ENCODE peak calls at places on chromosomes 16 and 17, in nine cellular contexts. D is kidney glomerular epithelial cell; V is HCEC 1CT; Q is AG08396; L is lung; E is stimulated activated effector memory CD8-positive, alpha-beta T cell treated with anti-CD3 and anti-CD28 coated beads, Interleukin-12 subunit alpha, Interleukin-12 subunit beta, amount 100 ng/mL, for 72 hours; N is fibroblast of lung; S is NCI-H1105 treated with DMSO at 0.1 percent for 48 hours; U is T1000. I is an unnamed sample.
A peak's percentile ranks its signal among the peaks of the same experiment; 100 is the strongest.

GRCh38 chr16:49733278-49734009 is 122.5 kb downstream of the ZNF423 start:
- DNase-seq in L (no peak), U (no peak), N (no peak), E (no peak), Q (no peak), V (no peak), D (no peak), S (no peak), I (no peak)

GRCh38 chr16:12089492-12090161 is 113.1 kb downstream of the SNX29 start:
- DNase-seq in V (no peak), N (peak; percentile 74), L (no peak), U (no peak), E (no peak), D (no peak), Q (no peak), S (no peak), I (peak; percentile 36)

GRCh38 chr16:50531359-50531758 is 16.8 kb upstream of the NKD1 start:
- DNase-seq in V (no peak), D (no peak), L (no peak), Q (no peak), E (no peak), N (no peak), U (no peak), S (no peak), I (no peak)

GRCh38 chr17:68498479-68499326 is 13.5 kb upstream of the PRKAR1A start:
- DNase-seq in L (no peak), N (no peak), S (no peak), V (no peak), D (no peak), U (no peak), E (no peak), Q (no peak), I (peak; percentile 37)

GRCh38 chr17:8621585-8621984 is 8.9 kb downstream of the MYH10 start:
- DNase-seq in S (no peak), Q (no peak), E (no peak), V (peak; percentile 27), D (peak; percentile 28), U (no peak), L (no peak), N (peak; percentile 72), I (no peak)

GRCh38 chr17:49454050-49454449 is 39.4 kb upstream of the PHB1 start:
- DNase-seq in D (no peak), N (peak; percentile 62), V (no peak), S (no peak), Q (peak; percentile 38), L (no peak), U (no peak), E (no peak), I (no peak)

GRCh38 chr16:14007460-14007859 is 63.7 kb upstream of the MRTFB start:
- DNase-seq in Q (no peak), V (peak; percentile 86), D (no peak), U (no peak), L (no peak), S (peak; percentile 66), E (no peak), N (peak; percentile 79), I (no peak)

GRCh38 chr17:66549312-66549705 is 246.9 kb downstream of the PRKCA start:
- DNase-seq in S (no peak), L (no peak), N (peak; percentile 88), U (peak; percentile 35), Q (peak; percentile 32), E (no peak), D (peak; percentile 72), V (peak; percentile 49), I (no peak)

GRCh38 chr17:45813051-45813731 is 29.1 kb downstream of the CRHR1 start:
- DNase-seq in S (no peak), N (no peak), Q (no peak), E (no peak), L (no peak), U (no peak), V (no peak), D (no peak), I (no peak)

GRCh38 chr17:80119839-80120238 is 18.5 kb downstream of the GAA start:
- DNase-seq in S (no peak), Q (no peak), V (no peak), E (no peak), U (no peak), D (no peak), N (no peak), L (no peak), I (no peak)

GRCh38 chr17:63516910-63517824 is 6.0 kb upstream of the KCNH6 start:
- DNase-seq in Q (peak; percentile 67), S (no peak), V (peak; percentile 68), D (peak; percentile 31), E (peak; percentile 12), N (peak; percentile 77), U (peak; percentile 70), L (no peak), I (no peak)

GRCh38 chr17:45793999-45794540 is 9.9 kb downstream of the CRHR1 start:
- DNase-seq in S (no peak), L (no peak), N (no peak), D (no peak), E (no peak), U (no peak), Q (no peak), V (no peak), I (no peak)

GRCh38 chr17:29131814-29132682 is 48.1 kb downstream of the MYO18A start:
- DNase-seq in D (peak; percentile 34), L (no peak), N (peak; percentile 88), U (no peak), S (no peak), Q (peak; percentile 87), E (no peak), V (peak; percentile 88), I (no peak)

I was measured in left colon.